ENCODE peak calls at places on chromosomes 13 and 19, in four cellular contexts. P is GM12878, H is K562, A is HL-60. U is an unnamed sample.

GRCh38 chr19:46975918-46976782 is 43.5 kb upstream of the NPAS1 start:
- DNase-seq in A (no peak), P (no peak), H (no peak), U (no peak)

GRCh38 chr13:78649997-78650724 is 8.8 kb downstream of the OBI1 start:
- DNase-seq in A (no peak), H (no peak), P (no peak), U (no peak)

GRCh38 chr13:111181977-111182376 is 66.9 kb downstream of the ARHGEF7 start:
- DNase-seq in A (no peak), H (no peak), P (no peak), U (no peak)

GRCh38 chr13:109785141-109785891 is 1.1 kb downstream of the IRS2 start:
- DNase-seq in A (no peak), H (no peak), P (no peak), U (no peak)

GRCh38 chr13:51636349-51636890 is 52.2 kb downstream of the WDFY2 start:
- DNase-seq in A (no peak), P (no peak), H (no peak), U (no peak)

GRCh38 chr13:97696921-97697320 is 256.6 kb upstream of the IPO5 start:
- DNase-seq in P (no peak), H (no peak), A (no peak), U (no peak)

GRCh38 chr13:51025245-51025872 is 85.7 kb downstream of the C13orf42 start:
- DNase-seq in A (no peak), H (no peak), P (no peak), U (no peak)

GRCh38 chr19:45791744-45792481 is 732 bp downstream of the DMWD start:
- DNase-seq in A (no peak), P (no peak), H (no peak), U (no peak)

GRCh38 chr13:75347925-75348324 is 134.0 kb downstream of the TBC1D4 start:
- DNase-seq in P (no peak), H (no peak), A (no peak), U (no peak)

GRCh38 chr19:45613926-45614725 is 12.1 kb upstream of the GPR4 start:
- DNase-seq in H (peak), P (peak), A (peak), U (no peak)

GRCh38 chr19:12886943-12887747 is at the start of gene KLF1:
- DNase-seq in H (peak), P (no peak), A (no peak), U (no peak)

GRCh38 chr13:94546071-94546839 is 49.7 kb downstream of the TGDS start:
- DNase-seq in P (no peak), H (no peak), A (no peak), U (no peak)

GRCh38 chr19:43605875-43606568 is 5.9 kb upstream of the SRRM5 start:
- DNase-seq in P (no peak), H (no peak), A (no peak), U (no peak)

GRCh38 chr13:39296193-39296592 is 257.9 kb downstream of the NHLRC3 start:
- DNase-seq in A (no peak), P (no peak), H (no peak), U (no peak)

GRCh38 chr13:60407095-60407494 is 10.1 kb downstream of the TDRD3 start:
- DNase-seq in P (no peak), H (no peak), A (no peak), U (no peak)

GRCh38 chr13:36875955-36876354 is 44.1 kb downstream of the SMAD9 start:
- DNase-seq in H (no peak), P (no peak), A (no peak), U (no peak)

GRCh38 chr19:13181747-13182388 is 31.7 kb downstream of the IER2 start:
- DNase-seq in A (peak), H (peak), P (no peak), U (no peak)

GRCh38 chr19:1467512-1468273 is 11.3 kb downstream of the C19orf25 start:
- DNase-seq in H (no peak), P (no peak), A (no peak), U (no peak)

GRCh38 chr13:24068472-24068871 is 92.0 kb upstream of the SPATA13 start:
- DNase-seq in P (no peak), H (no peak), A (no peak), U (no peak)

GRCh38 chr13:106580551-106580950 is 12.6 kb upstream of the ARGLU1 start:
- DNase-seq in H (no peak), P (no peak), A (no peak), U (no peak)

GRCh38 chr13:31159306-31159705 is 2.4 kb downstream of the HSPH1 start:
- DNase-seq in H (no peak), P (no peak), A (no peak), U (no peak)

GRCh38 chr19:49718511-49718910 is 27.6 kb downstream of the CPT1C start:
- DNase-seq in P (no peak), H (no peak), A (no peak), U (no peak)

GRCh38 chr13:62327367-62327766 is 911.7 kb upstream of the PCDH20 start:
- DNase-seq in P (no peak), A (no peak), H (no peak), U (no peak)

GRCh38 chr13:101325423-101325822 is 90.9 kb downstream of the NALCN start:
- DNase-seq in P (no peak), H (no peak), A (no peak), U (no peak)

GRCh38 chr13:113861433-113862030 is 2.3 kb downstream of the GAS6 start:
- DNase-seq in A (no peak), P (no peak), H (no peak), U (no peak)
- TF ChIP-seq SPI1 in A (no peak), P (no peak), H (no peak), U (no peak)

DNA sequence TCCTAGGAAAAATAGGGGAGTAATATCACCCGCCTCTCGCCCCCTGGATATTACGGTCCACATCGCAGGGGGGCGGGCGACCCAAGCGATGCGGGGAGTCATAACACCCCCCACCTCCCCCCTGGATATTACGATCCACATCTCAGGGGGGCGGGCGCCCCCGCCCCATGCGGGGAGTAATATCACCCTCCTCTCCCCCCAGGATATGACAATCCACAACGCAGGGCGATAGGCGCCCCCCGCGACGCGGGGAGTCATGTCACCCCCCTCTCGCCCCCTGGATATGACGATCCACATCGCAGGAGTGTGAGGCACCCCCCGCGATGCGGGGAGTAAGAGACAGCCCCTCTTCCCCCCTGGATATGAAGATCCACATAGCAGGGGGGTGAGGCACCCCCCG is 684.4 kb upstream of the PCDH9 start:
- DNase-seq in P (no peak), H (no peak), A (no peak), U (no peak)
- TF ChIP-seq SPI1 in P (no peak), H (no peak), A (no peak), U (no peak)

DNA sequence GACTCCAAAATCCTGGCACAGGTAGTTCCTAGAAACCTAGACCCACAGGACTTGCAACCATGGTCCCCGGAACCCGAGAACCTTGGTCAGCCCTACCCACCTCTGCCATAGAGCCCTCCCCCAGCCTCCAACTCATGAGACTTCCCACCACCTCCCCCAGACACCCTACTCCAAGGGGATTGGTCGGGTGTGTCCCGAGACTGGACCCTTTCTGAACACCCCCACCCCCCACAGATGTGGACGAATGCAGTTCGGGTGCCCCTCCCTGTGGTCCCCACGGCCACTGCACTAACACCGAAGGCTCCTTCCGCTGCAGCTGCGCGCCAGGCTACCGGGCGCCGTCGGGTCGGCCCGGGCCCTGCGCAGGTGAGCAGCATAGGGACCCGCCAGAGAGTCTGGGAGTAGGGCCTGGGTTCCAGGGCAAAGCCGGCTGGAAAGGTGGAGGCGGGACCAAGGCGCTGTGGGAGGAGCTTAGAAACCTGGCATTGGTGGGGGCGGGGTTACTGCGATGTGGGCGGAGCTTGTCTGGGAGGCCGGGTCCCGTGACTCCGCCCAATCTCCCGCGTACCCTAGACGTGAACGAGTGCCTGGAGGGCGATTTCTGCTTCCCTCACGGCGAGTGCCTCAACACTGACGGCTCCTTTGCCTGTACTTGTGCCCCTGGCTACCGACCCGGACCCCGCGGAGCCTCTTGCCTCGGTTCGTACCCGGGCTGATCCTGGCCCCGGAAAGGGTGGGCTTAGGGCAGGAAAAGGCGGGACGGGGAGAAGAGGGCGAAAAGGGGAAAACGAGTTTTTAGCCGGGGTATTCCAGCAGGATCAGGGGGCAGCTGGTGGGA is 11.9 kb downstream of the LTBP4 start:
- DNase-seq in A (no peak), P (no peak), H (peak), U (no peak)
- TF ChIP-seq SPI1 in A (no peak), P (no peak), H (no peak), U (no peak)

GRCh38 chr13:84031120-84031519 is 148.8 kb upstream of the SLITRK1 start:
- DNase-seq in A (no peak), H (no peak), P (no peak), U (no peak)
- TF ChIP-seq SPI1 in A (no peak), H (no peak), P (no peak), U (no peak)

GRCh38 chr19:55464669-55465068 is at the start of gene C19orf85:
- DNase-seq in P (no peak), A (no peak), H (no peak), U (no peak)
- TF ChIP-seq SPI1 in P (no peak), A (no peak), H (no peak), U (no peak)

GRCh38 chr19:7307590-7308218 is 13.5 kb upstream of the INSR start:
- DNase-seq in H (no peak), P (no peak), A (no peak), U (no peak)
- TF ChIP-seq SPI1 in H (no peak), P (no peak), A (no peak), U (no peak)

DNA sequence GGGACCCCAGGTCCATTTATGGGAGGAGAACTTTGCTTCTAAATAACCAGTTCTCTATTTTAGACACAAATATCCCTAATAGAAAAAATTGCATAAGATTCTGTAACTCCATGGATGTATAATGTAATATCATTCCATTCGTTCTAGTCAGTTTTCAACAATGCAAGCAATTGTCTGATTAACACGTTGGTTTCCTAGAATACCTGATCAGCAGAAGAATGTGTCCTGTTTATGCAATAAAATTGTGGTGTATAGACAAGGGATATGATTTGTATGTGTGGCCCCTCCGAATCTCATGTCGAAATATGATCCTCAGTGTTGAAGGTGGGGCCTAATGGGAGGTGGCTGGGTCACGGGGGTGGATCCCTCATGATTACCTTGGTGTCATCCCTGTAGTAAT is 62.1 kb downstream of the RUBCNL start:
- DNase-seq in H (no peak), A (no peak), P (no peak), U (no peak)
- TF ChIP-seq SPI1 in H (no peak), A (no peak), P (no peak), U (no peak)

DNA sequence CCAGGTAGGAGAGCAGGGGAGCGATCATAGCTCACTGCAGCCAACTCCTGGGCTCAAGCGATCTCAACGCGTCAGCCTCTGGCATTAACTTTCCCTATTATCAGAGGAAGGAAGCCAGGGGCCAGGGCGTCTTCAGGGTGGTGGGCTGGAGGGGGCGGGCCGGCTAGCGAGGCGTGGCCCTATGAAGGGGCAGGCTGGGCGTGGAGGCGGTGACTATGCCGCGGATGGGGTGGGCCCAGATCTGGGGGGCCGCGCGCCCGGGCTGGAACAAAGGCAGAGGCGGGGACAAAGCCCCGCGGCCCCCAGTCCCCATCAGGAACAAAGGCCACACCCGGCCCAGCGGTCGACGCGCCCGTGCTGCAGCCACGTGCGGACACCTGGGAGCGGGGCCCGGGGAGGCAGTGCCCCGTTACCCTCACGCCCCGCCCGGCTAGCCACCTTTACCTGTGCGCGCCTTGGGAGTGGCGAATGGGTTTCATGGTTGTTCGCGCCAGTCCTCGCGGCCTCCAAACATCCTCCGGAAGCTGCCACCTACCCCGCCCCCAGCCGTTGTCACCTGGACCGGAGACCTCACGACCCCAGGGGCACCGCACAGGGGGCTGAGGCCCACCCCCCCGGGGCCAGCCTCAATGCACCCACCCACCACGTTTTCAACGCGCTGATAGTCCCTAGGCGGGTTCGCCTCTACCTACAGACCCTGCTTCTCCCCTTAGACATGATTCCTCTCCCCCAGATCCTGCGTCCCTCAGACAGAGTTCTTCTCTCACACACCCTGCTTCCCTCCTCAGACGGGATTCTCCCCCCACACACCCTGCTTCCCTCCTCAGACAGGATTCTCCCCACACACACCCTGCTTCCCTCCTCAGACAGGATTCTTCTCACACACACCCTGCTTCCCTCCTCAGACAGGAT is 5.4 kb upstream of the TRIM28 start:
- DNase-seq in A (no peak), H (no peak), P (no peak), U (no peak)
- TF ChIP-seq SPI1 in A (no peak), H (no peak), P (no peak), U (no peak)

GRCh38 chr13:76383671-76384461 is 502.3 kb downstream of the KCTD12 start:
- DNase-seq in H (no peak), P (no peak), A (no peak), U (no peak)
- TF ChIP-seq SPI1 in H (no peak), P (no peak), A (no peak), U (no peak)